ENCODE peak calls at places on chromosomes 4 and X, in six cellular contexts. G, N, V, E, H and B are unnamed samples.

GRCh38 chrX:19019996-19020395 is 36.1 kb upstream of the PHKA2 start:
- DNase-seq in G (no peak), N (no peak), E (no peak), V (no peak), H (no peak), B (no peak)

GRCh38 chrX:103831803-103832544 is at the start of gene RAB9B:
- DNase-seq in V (no peak), N (no peak), G (peak), H (peak), E (peak), B (no peak)

GRCh38 chr4:55854132-55854531 is 684 bp downstream of the EXOC1 start:
- DNase-seq in E (peak), G (no peak), N (no peak), H (peak), V (no peak), B (peak)

GRCh38 chr4:38671594-38671943 is 7.6 kb downstream of the KLF3 start:
- DNase-seq in G (no peak), N (no peak), H (no peak), V (no peak), E (no peak), B (no peak)

GRCh38 chr4:82423245-82424054 is 6.8 kb downstream of the HNRNPDL start:
- DNase-seq in N (peak), V (no peak), H (no peak), E (peak), G (no peak), B (peak)

GRCh38 chr4:95049838-95050237 is 292.1 kb downstream of the BMPR1B start:
- DNase-seq in G (no peak), V (no peak), N (no peak), E (no peak), H (no peak), B (no peak)

GRCh38 chr4:119313237-119313636 is 8.7 kb downstream of the FABP2 start:
- DNase-seq in H (no peak), E (no peak), V (no peak), G (no peak), N (no peak), B (no peak)

GRCh38 chr4:76585897-76586360 is 150.9 kb downstream of the SHROOM3 start:
- DNase-seq in V (no peak), E (peak), N (peak), G (peak), H (no peak), B (peak)

GRCh38 chrX:112094729-112095128 is 12.2 kb upstream of the TRPC5 start:
- DNase-seq in E (no peak), H (no peak), V (no peak), G (no peak), N (no peak), B (no peak)

GRCh38 chr4:139242511-139243051 is 37.4 kb downstream of the MGARP start:
- DNase-seq in H (peak), G (no peak), N (peak), E (peak), V (no peak), B (peak)

GRCh38 chr4:150308824-150309472 is 230.7 kb downstream of the DCLK2 start:
- DNase-seq in H (no peak), G (no peak), E (no peak), N (peak), V (no peak), B (peak)

GRCh38 chr4:143558823-143559756 is 45.6 kb downstream of the SMARCA5 start:
- DNase-seq in N (no peak), G (peak), H (no peak), V (peak), E (peak), B (peak)

GRCh38 chrX:14243823-14244222 is 214.1 kb upstream of the GEMIN8 start:
- DNase-seq in G (no peak), V (no peak), H (no peak), E (no peak), N (no peak), B (no peak)

GRCh38 chrX:9337056-9337455 is 127.8 kb upstream of the TBL1X start:
- DNase-seq in V (no peak), N (no peak), E (no peak), G (no peak), H (no peak), B (no peak)

GRCh38 chrX:38375888-38376287 is 23.5 kb downstream of the OTC start:
- DNase-seq in N (no peak), V (no peak), E (no peak), G (no peak), H (no peak), B (no peak)

GRCh38 chr4:143773998-143774898 is 73.8 kb upstream of the FREM3 start:
- DNase-seq in H (peak), V (peak), G (no peak), N (peak), E (peak), B (peak)

GRCh38 chr4:8165374-8165896 is 6.8 kb upstream of the ABLIM2 start:
- DNase-seq in V (no peak), G (no peak), N (no peak), H (no peak), E (no peak), B (no peak)

GRCh38 chrX:151505796-151506195 is 57.7 kb upstream of the PASD1 start:
- DNase-seq in V (no peak), G (no peak), H (no peak), N (no peak), E (peak), B (no peak)

GRCh38 chrX:38806054-38806389 is 4.8 kb downstream of the MID1IP1 start:
- DNase-seq in H (no peak), V (no peak), E (peak), G (peak), N (no peak), B (no peak)